ENCODE peak calls at places on chromosomes 6 and 20, in nine cellular contexts. R is fibroblast of mammary gland, E is fibroblast of the aortic adventitia, G is lower leg skin, Y is BJ, H is cardiac fibroblast, Z is sigmoid colon, P is psoas muscle, K is AG04449. J is an unnamed sample.

GRCh38 chr20:20492521-20493334 is 124.8 kb downstream of the INSM1 start:
- DNase-seq in R (no peak), E (no peak), G (no peak), Y (no peak), H (peak), Z (peak), P (no peak), K (no peak), J (no peak)

GRCh38 chr6:53432318-53433161 is 83.8 kb upstream of the ELOVL5 start:
- DNase-seq in R (peak), E (peak), G (no peak), Y (peak), H (peak), Z (no peak), P (no peak), K (no peak), J (peak)

GRCh38 chr20:57678340-57678739 is 31.5 kb downstream of the PMEPA1 start:
- DNase-seq in R (no peak), E (no peak), G (no peak), Y (no peak), H (no peak), Z (no peak), P (no peak), K (no peak), J (no peak)

GRCh38 chr6:133315811-133316210 is 74.7 kb downstream of the EYA4 start:
- DNase-seq in R (no peak), E (no peak), G (no peak), Y (no peak), H (no peak), Z (no peak), P (no peak), K (no peak), J (no peak)

GRCh38 chr6:82204010-82204409 is 43.5 kb downstream of the IBTK start:
- DNase-seq in R (no peak), E (no peak), G (no peak), Y (no peak), H (no peak), Z (no peak), P (no peak), K (no peak), J (no peak)

GRCh38 chr6:42729731-42730130 is 7.3 kb upstream of the PRPH2 start:
- DNase-seq in R (peak), E (peak), G (no peak), Y (no peak), H (peak), Z (no peak), P (no peak), K (no peak), J (no peak)

GRCh38 chr6:27757307-27757706 is 154.9 kb downstream of the OR2B2 start:
- DNase-seq in R (no peak), E (no peak), G (no peak), Y (no peak), H (peak), Z (no peak), P (no peak), K (no peak), J (no peak)

GRCh38 chr6:119902681-119903080 is 553.1 kb upstream of the MAN1A1 start:
- DNase-seq in R (no peak), E (no peak), G (no peak), Y (no peak), H (no peak), Z (no peak), P (no peak), K (no peak), J (no peak)

GRCh38 chr6:143248359-143248758 is 187.7 kb downstream of the AIG1 start:
- DNase-seq in R (no peak), E (no peak), G (no peak), Y (no peak), H (no peak), Z (no peak), P (no peak), K (no peak), J (no peak)

GRCh38 chr20:60210779-60211617 is 252.8 kb downstream of the CDH26 start:
- DNase-seq in R (peak), E (peak), G (peak), Y (no peak), H (peak), Z (no peak), P (peak), K (peak), J (peak)

GRCh38 chr20:48599106-48599747 is 228.6 kb downstream of the PREX1 start:
- DNase-seq in R (no peak), E (no peak), G (no peak), Y (no peak), H (no peak), Z (peak), P (no peak), K (no peak), J (no peak)

GRCh38 chr6:56263586-56264295 is 16.4 kb upstream of the COL21A1 start:
- DNase-seq in R (no peak), E (no peak), G (no peak), Y (no peak), H (no peak), Z (no peak), P (no peak), K (no peak), J (no peak)

GRCh38 chr6:111417946-111418345 is 65.1 kb downstream of the REV3L start:
- DNase-seq in R (peak), E (no peak), G (no peak), Y (no peak), H (no peak), Z (no peak), P (no peak), K (no peak), J (no peak)

GRCh38 chr6:136673571-136673970 is 118.7 kb downstream of the MAP3K5 start:
- DNase-seq in R (no peak), E (no peak), G (no peak), Y (no peak), H (no peak), Z (no peak), P (no peak), K (no peak), J (no peak)

GRCh38 chr20:3686867-3687321 is 5.1 kb upstream of the ADAM33 start:
- DNase-seq in R (peak), E (peak), G (peak), Y (peak), H (peak), Z (peak), P (peak), K (peak), J (peak)

GRCh38 chr6:20882014-20882413 is 347.8 kb downstream of the CDKAL1 start:
- DNase-seq in R (no peak), E (no peak), G (no peak), Y (no peak), H (no peak), Z (no peak), P (no peak), K (no peak), J (no peak)

GRCh38 chr20:33250666-33251065 is 14.9 kb downstream of the BPIFA1 start:
- DNase-seq in R (peak), E (no peak), G (no peak), Y (no peak), H (no peak), Z (no peak), P (no peak), K (no peak), J (no peak)

GRCh38 chr6:10555625-10556309 is 34.6 kb downstream of the GCNT2 start:
- DNase-seq in R (peak), E (peak), G (peak), Y (no peak), H (peak), Z (peak), P (peak), K (no peak), J (peak)
- H3K4me3 ChIP-seq in R (no peak), E (peak), G (no peak), Y (peak), H (peak), Z (peak), P (peak), K (peak), J (peak)

DNA sequence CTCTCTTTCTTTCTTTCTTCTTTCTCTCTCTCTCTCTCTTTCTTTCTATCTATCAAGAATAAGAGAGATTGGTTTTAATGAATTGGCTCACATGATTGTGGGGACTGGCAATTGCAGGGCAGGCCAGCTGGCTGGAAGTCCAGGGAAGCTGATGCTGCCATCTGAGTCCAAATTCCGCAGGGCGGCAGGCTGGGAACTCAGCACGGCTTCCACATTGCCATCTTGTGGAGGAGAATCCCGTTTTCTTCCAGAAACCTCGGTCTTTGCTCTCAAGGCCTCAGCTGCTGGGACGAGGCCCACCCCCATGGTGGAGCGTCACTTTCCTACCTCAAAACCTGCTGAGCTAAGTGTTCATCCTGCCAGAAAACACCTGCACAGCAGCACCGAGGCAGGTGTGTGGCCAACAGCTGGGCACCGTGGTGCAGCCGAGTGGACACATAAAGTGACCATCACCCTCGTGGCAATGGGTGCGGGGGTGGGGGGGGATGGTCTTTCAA is 58.8 kb upstream of the SLCO4A1 start:
- DNase-seq in R (no peak), E (peak), G (no peak), Y (no peak), H (peak), Z (peak), P (no peak), K (no peak), J (no peak)
- TF ChIP-seq CTCF in R (peak), E (no peak), G (no peak), Y (no peak), H (no peak), Z (no peak), P (peak), K (no peak), J (no peak)

GRCh38 chr6:125816828-125817280 is 26.1 kb downstream of the NCOA7 start:
- DNase-seq in R (peak), E (no peak), G (no peak), Y (no peak), H (no peak), Z (no peak), P (no peak), K (no peak), J (no peak)
- H3K4me3 ChIP-seq in R (no peak), E (peak), G (no peak), Y (no peak), H (no peak), Z (no peak), P (no peak), K (no peak), J (no peak)

GRCh38 chr20:1299522-1299921 is 29.4 kb downstream of the SDCBP2 start:
- DNase-seq in R (no peak), E (no peak), G (no peak), Y (no peak), H (no peak), Z (peak), P (no peak), K (no peak), J (no peak)
- TF ChIP-seq CTCF in R (peak), E (no peak), G (no peak), Y (no peak), H (peak), Z (no peak), P (no peak), K (no peak), J (peak)

GRCh38 chr20:38031957-38032356 is 1.3 kb downstream of the TTI1 start:
- DNase-seq in R (no peak), E (no peak), G (no peak), Y (no peak), H (no peak), Z (no peak), P (no peak), K (no peak), J (no peak)

GRCh38 chr20:38033330-38034107 is at the start of the genes RPRD1B and TTI1:
- DNase-seq in R (peak), E (peak), G (peak), Y (no peak), H (peak), Z (peak), P (peak), K (no peak), J (peak)

GRCh38 chr20:38034108-38034649 is 633 bp downstream of the RPRD1B start:
- DNase-seq in R (no peak), E (no peak), G (no peak), Y (no peak), H (no peak), Z (no peak), P (no peak), K (no peak), J (no peak)

GRCh38 chr20:38034961-38035360 is 1.4 kb downstream of the RPRD1B start:
- DNase-seq in R (peak), E (no peak), G (no peak), Y (no peak), H (no peak), Z (no peak), P (no peak), K (no peak), J (no peak)

DNA sequence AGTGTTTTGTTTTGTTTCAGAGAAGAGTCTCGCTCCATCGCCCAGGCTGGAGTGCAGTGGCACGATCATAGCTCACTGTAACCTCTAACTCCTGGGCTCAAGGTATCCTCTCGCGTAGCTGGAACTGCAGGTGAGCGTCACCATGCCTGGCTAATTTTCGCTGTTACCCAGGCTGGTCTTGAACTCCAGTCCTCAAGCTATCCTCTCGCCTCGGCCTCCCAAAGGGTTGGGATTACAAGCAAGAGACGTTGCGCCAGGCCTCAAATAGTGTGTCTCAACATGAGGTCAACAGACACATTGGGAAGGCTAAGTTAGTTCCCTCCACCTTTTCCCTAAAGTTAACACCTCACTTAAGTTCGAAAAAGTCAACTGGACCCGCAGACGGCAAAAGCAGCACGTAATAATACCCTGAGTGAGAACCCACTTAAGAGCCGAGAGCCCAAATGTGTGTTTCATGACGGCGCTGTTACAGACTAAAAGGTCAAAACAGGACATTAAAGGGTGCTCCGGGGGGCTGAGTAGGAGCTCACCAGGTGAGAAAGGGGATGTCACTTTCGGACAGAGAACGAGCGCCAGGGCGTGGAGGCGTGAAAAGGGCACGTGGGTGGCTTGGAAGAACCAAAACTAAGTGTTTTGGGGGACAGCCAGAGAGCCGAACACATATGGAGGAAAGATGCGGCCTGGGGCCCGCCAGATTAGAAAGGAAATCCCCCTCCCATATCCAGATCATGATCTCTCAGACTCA is 499 bp downstream of the TTI1 start:
- DNase-seq in R (no peak), E (no peak), G (no peak), Y (no peak), H (peak), Z (no peak), P (no peak), K (no peak), J (no peak)
- H3K4me3 ChIP-seq in R (peak), E (peak), G (peak), Y (peak), H (peak), Z (peak), P (peak), K (peak), J (peak)

J was measured in astrocyte of the spinal cord.